ENCODE peak calls at places on chromosome 16, in five cellular contexts. B, I, Y, R and W are unnamed samples.

GRCh38 chr16:49460786-49461470 is 87.3 kb downstream of the C16orf78 start:
- DNase-seq in B (no peak), I (no peak), Y (no peak), R (no peak), W (no peak)

GRCh38 chr16:7182510-7183109 is 150.0 kb upstream of the RBFOX1 start:
- DNase-seq in B (no peak), I (no peak), Y (no peak), R (no peak), W (no peak)

GRCh38 chr16:85733155-85733838 is 17.6 kb downstream of the C16orf74 start:
- DNase-seq in B (no peak), I (no peak), Y (no peak), R (no peak), W (no peak)

GRCh38 chr16:85159226-85159980 is 47.1 kb upstream of the CIBAR2 start:
- DNase-seq in B (no peak), I (no peak), Y (no peak), R (no peak), W (no peak)

GRCh38 chr16:13866073-13866472 is 53.9 kb upstream of the ERCC4 start:
- DNase-seq in B (peak; percentile 39), I (peak; percentile 32), Y (peak; percentile 59), R (peak; percentile 9), W (peak; percentile 72)

GRCh38 chr16:48537909-48538745 is 71.9 kb downstream of the N4BP1 start:
- DNase-seq in B (no peak), I (no peak), Y (no peak), R (no peak), W (no peak)

GRCh38 chr16:71383054-71383773 is 24.7 kb downstream of the CALB2 start:
- DNase-seq in B (peak; percentile 13), I (no peak), Y (no peak), R (no peak), W (no peak)

GRCh38 chr16:4200000-4200780 is 41.7 kb downstream of the SRL start:
- DNase-seq in B (no peak), I (peak; percentile 86), Y (no peak), R (no peak), W (peak; percentile 80)

GRCh38 chr16:46972971-46973456 is 460 bp downstream of the DNAJA2 start:
- DNase-seq in B (no peak), I (peak; percentile 72), Y (no peak), R (peak; percentile 71), W (peak; percentile 39)

GRCh38 chr16:28491080-28491969 is 549 bp downstream of the CLN3 start:
- DNase-seq in B (no peak), I (peak; percentile 68), Y (no peak), R (no peak), W (peak; percentile 23)
- TF ChIP-seq CTCF in B (peak; percentile 50), I (peak; percentile 43), Y (peak; percentile 46), R (peak; percentile 29), W (no peak)

DNA sequence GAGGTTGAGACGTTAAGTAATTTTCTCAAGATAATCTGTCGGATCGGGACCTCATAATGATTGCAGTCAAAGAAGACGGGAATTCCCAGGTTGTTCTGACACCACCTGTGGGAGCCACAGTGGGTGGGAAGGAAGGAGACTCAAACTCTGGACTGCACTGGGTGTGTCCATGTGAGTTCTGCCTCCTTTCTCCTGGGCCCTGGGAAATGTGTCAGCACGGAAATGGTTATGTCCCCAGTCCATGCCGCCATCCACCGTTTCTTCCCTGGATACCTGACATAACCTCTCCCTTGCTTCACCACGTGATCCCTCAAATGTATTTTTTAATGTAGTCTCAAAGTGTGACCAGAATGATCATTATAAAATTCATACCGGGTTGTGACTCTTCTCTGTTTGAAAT is 819.8 kb upstream of the EEF2KMT start:
- DNase-seq in B (no peak), I (no peak), Y (no peak), R (no peak), W (no peak)
- TF ChIP-seq CTCF in B (no peak), I (no peak), Y (no peak), R (no peak), W (no peak)

GRCh38 chr16:87186876-87187533 is 130.2 kb downstream of the C16orf95 start:
- DNase-seq in B (no peak), I (no peak), Y (no peak), R (no peak), W (no peak)

GRCh38 chr16:87189426-87189825 is 127.8 kb downstream of the C16orf95 start:
- DNase-seq in B (no peak), I (no peak), Y (no peak), R (no peak), W (no peak)

GRCh38 chr16:87192418-87193073 is 124.6 kb downstream of the C16orf95 start:
- DNase-seq in B (no peak), I (no peak), Y (peak; percentile 45), R (no peak), W (no peak)

GRCh38 chr16:87188104-87188503 is 129.1 kb downstream of the C16orf95 start:
- DNase-seq in B (no peak), I (no peak), Y (no peak), R (no peak), W (no peak)

GRCh38 chr16:87190288-87191240 is 126.6 kb downstream of the C16orf95 start:
- DNase-seq in B (no peak), I (no peak), Y (no peak), R (no peak), W (peak; percentile 28)
- TF ChIP-seq CTCF in B (peak; percentile 35), I (no peak), Y (peak; percentile 24), R (no peak), W (peak; percentile 43)

GRCh38 chr16:56311208-56312027 is 113.9 kb downstream of the AMFR start:
- DNase-seq in B (no peak), I (no peak), Y (no peak), R (no peak), W (no peak)
- TF ChIP-seq CTCF in B (peak; percentile 28), I (peak; percentile 18), Y (no peak), R (peak; percentile 35), W (no peak)

DNA sequence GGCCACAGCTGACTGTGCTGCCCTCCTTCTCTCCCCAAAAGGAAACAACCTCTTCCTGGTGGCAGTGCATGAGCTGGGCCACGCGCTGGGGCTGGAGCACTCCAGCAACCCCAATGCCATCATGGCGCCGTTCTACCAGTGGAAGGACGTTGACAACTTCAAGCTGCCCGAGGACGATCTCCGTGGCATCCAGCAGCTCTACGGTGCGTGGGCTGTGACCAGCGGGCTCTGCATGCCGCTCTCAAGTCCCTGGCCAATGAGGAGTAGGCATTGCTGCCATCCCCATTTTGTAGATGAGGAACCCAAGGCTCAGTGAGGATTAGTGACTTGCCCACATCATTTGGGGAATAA is 14.9 kb downstream of the MMP15 start:
- DNase-seq in B (no peak), I (peak; percentile 15), Y (no peak), R (no peak), W (no peak)
- TF ChIP-seq CTCF in B (no peak), I (no peak), Y (no peak), R (no peak), W (no peak)

DNA sequence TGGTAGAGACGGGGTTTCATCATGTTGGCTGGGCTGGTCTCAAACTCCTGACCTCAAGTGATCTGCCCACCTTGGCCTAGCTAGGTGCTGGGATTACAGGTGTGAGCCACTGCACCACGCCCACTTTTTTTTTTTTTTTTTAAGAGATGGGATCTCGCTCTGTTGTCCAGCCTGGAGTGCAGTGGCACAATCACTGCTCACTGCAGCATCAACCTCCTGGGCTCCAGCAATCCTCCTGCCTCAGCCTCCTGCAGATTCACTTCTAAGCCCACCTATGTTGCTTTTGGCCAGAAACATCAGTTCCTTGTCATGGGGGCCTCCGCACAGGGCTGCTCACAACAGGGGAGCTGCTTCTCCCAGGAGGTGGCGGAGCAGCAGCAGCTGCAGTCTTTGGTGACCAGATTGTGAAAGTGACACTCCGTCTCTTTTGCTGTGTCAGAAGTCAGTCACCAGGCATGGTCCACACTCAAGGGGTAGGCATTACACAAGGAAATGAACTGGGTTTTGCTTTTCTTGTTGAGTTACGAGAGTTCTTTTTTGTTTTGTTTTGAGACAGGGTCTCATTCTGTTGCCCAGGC is 4.5 kb upstream of the NME4 start:
- DNase-seq in B (no peak), I (no peak), Y (no peak), R (no peak), W (no peak)
- TF ChIP-seq CTCF in B (no peak), I (no peak), Y (no peak), R (no peak), W (no peak)